ENCODE peak calls at places on chromosomes 5 and 9, in eight cellular contexts. P, R, L, A, B, E, F and C are unnamed samples.

GRCh38 chr5:78659714-78660113 is 11.1 kb upstream of the LHFPL2 start:
- DNase-seq in P (peak), R (no peak), F (no peak), B (peak), L (peak), E (no peak), A (no peak), C (no peak)

GRCh38 chr5:115558388-115558956 is 13.9 kb upstream of the FEM1C start:
- DNase-seq in L (no peak), R (no peak), B (peak), F (no peak), E (peak), A (no peak), P (no peak), C (peak)

GRCh38 chr9:105385372-105385985 is 62.4 kb upstream of the FSD1L start:
- DNase-seq in A (peak), B (peak), F (no peak), P (peak), R (no peak), E (no peak), L (peak), C (no peak)

GRCh38 chr9:121150188-121150587 is 51.5 kb downstream of the RAB14 start:
- DNase-seq in R (no peak), F (no peak), A (no peak), L (no peak), P (no peak), B (no peak), E (no peak), C (no peak)

GRCh38 chr9:89421595-89421994 is 76.3 kb downstream of the SEMA4D start:
- DNase-seq in F (no peak), L (no peak), R (no peak), E (peak), P (peak), A (no peak), B (peak), C (peak)

GRCh38 chr9:135305546-135306180 is 173.9 kb upstream of the PPP1R26 start:
- DNase-seq in E (no peak), A (no peak), P (no peak), R (no peak), B (no peak), L (peak), F (no peak), C (no peak)

GRCh38 chr5:40383719-40384651 is 295.7 kb upstream of the PTGER4 start:
- DNase-seq in P (peak), A (no peak), F (no peak), R (peak), L (no peak), B (peak), E (peak), C (peak)

GRCh38 chr5:10734050-10734709 is 26.9 kb downstream of the DAP start:
- DNase-seq in L (no peak), F (no peak), E (no peak), A (no peak), P (no peak), R (no peak), B (no peak), C (no peak)

GRCh38 chr5:179171816-179172745 is 111.9 kb downstream of the ZNF354C start:
- DNase-seq in A (no peak), R (no peak), P (no peak), F (no peak), E (no peak), B (no peak), L (no peak), C (no peak)

GRCh38 chr5:17604951-17605350 is 968 bp downstream of the TAF11L11 start:
- DNase-seq in A (no peak), P (no peak), B (no peak), L (no peak), F (no peak), R (no peak), E (no peak), C (no peak)

GRCh38 chr5:82422751-82423181 is 144.6 kb upstream of the RPS23 start:
- DNase-seq in P (no peak), E (peak), A (no peak), L (no peak), B (peak), R (no peak), F (no peak), C (no peak)

GRCh38 chr5:14685757-14686156 is 21.2 kb downstream of the OTULIN start:
- DNase-seq in R (peak), P (peak), L (peak), E (peak), A (no peak), B (peak), F (peak), C (peak)

GRCh38 chr5:137374110-137374853 is 124.8 kb downstream of the SPOCK1 start:
- DNase-seq in P (peak), L (peak), E (no peak), R (no peak), A (no peak), B (no peak), F (peak), C (no peak)

GRCh38 chr9:85212887-85213286 is 528.9 kb downstream of the AGTPBP1 start:
- DNase-seq in F (no peak), L (no peak), R (peak), B (peak), A (no peak), E (peak), P (peak), C (peak)

GRCh38 chr5:58491216-58491892 is at the start of gene GAPT:
- DNase-seq in P (no peak), L (no peak), A (no peak), F (no peak), E (no peak), B (no peak), R (peak), C (no peak)

GRCh38 chr9:138022121-138022741 is 144.6 kb downstream of the CACNA1B start:
- DNase-seq in E (peak), L (peak), B (no peak), P (no peak), A (no peak), R (peak), F (peak), C (no peak)

GRCh38 chr5:174764309-174764708 is 39.9 kb downstream of the MSX2 start:
- DNase-seq in A (no peak), R (no peak), E (no peak), B (no peak), P (no peak), L (no peak), F (no peak), C (no peak)

GRCh38 chr5:95841914-95842812 is 19.6 kb upstream of the GLRX start:
- DNase-seq in R (no peak), A (no peak), B (peak), L (no peak), E (peak), P (peak), F (no peak), C (peak)

GRCh38 chr9:34310205-34310604 is 18.9 kb downstream of the KIF24 start:
- DNase-seq in L (no peak), B (no peak), F (peak), R (no peak), P (peak), A (no peak), E (no peak), C (peak)

GRCh38 chr5:76626738-76627137 is 3.5 kb upstream of the F2RL2 start:
- DNase-seq in L (no peak), B (no peak), E (no peak), P (no peak), R (no peak), F (no peak), A (no peak), C (no peak)

GRCh38 chr9:126704157-126704941 is 90.6 kb downstream of the LMX1B start:
- DNase-seq in F (peak), P (peak), L (peak), R (peak), A (no peak), E (peak), B (peak), C (peak)

GRCh38 chr9:133780404-133780945 is 42.3 kb upstream of the SARDH start:
- DNase-seq in L (no peak), P (no peak), A (no peak), F (no peak), B (no peak), R (no peak), E (no peak), C (no peak)